ENCODE peak calls at places on chromosome 19, in five cellular contexts. W is brain microvascular endothelial cell, R is HepG2, X is astrocyte of the spinal cord, E is neural progenitor cell. Y is an unnamed sample.

GRCh38 chr19:13042443-13043130 is 47.3 kb downstream of the NFIX start:
- DNase-seq in W (no peak), R (no peak), X (no peak), E (no peak), Y (no peak)

GRCh38 chr19:919157-920050 is 2.3 kb downstream of the KISS1R start:
- DNase-seq in W (no peak), R (no peak), X (no peak), E (peak; percentile 57), Y (no peak)

GRCh38 chr19:35037716-35038622 is 3.6 kb upstream of the HPN start:
- DNase-seq in W (no peak), R (no peak), X (no peak), E (no peak), Y (no peak)

GRCh38 chr19:17779281-17779930 is 15.5 kb upstream of the B3GNT3 start:
- DNase-seq in W (no peak), R (no peak), X (no peak), E (peak; percentile 81), Y (no peak)

GRCh38 chr19:20077791-20078463 is at the start of gene ZNF90:
- DNase-seq in W (peak; percentile 95), R (peak; percentile 88), X (peak; percentile 96), E (peak; percentile 98), Y (peak; percentile 80)

GRCh38 chr19:47350599-47350998 is 1.5 kb downstream of the DHX34 start:
- DNase-seq in W (no peak), R (no peak), X (no peak), E (no peak), Y (no peak)

GRCh38 chr19:7857727-7858701 is 16.2 kb downstream of the PRR36 start:
- DNase-seq in W (no peak), R (no peak), X (no peak), E (peak; percentile 90), Y (peak; percentile 69)

GRCh38 chr19:3142292-3142670 is 6.4 kb downstream of the GNA15 start:
- DNase-seq in W (peak; percentile 75), R (no peak), X (peak; percentile 73), E (no peak), Y (no peak)

GRCh38 chr19:38183227-38183914 is 40.7 kb downstream of the DPF1 start:
- DNase-seq in W (peak; percentile 22), R (no peak), X (no peak), E (peak; percentile 86), Y (no peak)

GRCh38 chr19:15101479-15102082 is 5.6 kb upstream of the SYDE1 start:
- DNase-seq in W (peak; percentile 53), R (peak; percentile 52), X (peak; percentile 39), E (peak; percentile 45), Y (peak; percentile 54)

GRCh38 chr19:19113040-19113541 is 25.2 kb downstream of the TMEM161A start:
- DNase-seq in W (peak; percentile 56), R (peak; percentile 75), X (peak; percentile 31), E (peak; percentile 64), Y (no peak)

GRCh38 chr19:2561895-2562294 is 86.0 kb downstream of the GADD45B start:
- DNase-seq in W (no peak), R (no peak), X (no peak), E (no peak), Y (peak; percentile 89)

GRCh38 chr19:47122359-47123335 is 8.0 kb upstream of the SAE1 start:
- DNase-seq in W (peak; percentile 65), R (peak; percentile 58), X (peak; percentile 71), E (no peak), Y (no peak)

GRCh38 chr19:55173717-55174409 is 6.2 kb downstream of the SYT5 start:
- DNase-seq in W (peak; percentile 62), R (peak; percentile 39), X (peak; percentile 57), E (peak; percentile 89), Y (no peak)

GRCh38 chr19:30001794-30002193 is 59.8 kb downstream of the URI1 start:
- DNase-seq in W (peak; percentile 4), R (peak; percentile 3), X (peak; percentile 26), E (no peak), Y (no peak)

GRCh38 chr19:54352546-54352945 is 12.2 kb downstream of the LAIR1 start:
- DNase-seq in W (no peak), R (no peak), X (no peak), E (no peak), Y (no peak)

GRCh38 chr19:15181394-15181793 is 19.4 kb downstream of the NOTCH3 start:
- DNase-seq in W (no peak), R (no peak), X (no peak), E (no peak), Y (no peak)

GRCh38 chr19:47719047-47719885 is 6.0 kb downstream of the EHD2 start:
- DNase-seq in W (peak; percentile 85), R (peak; percentile 44), X (peak; percentile 96), E (no peak), Y (no peak)

GRCh38 chr19:10752237-10752912 is 34.5 kb downstream of the DNM2 start:
- DNase-seq in W (no peak), R (no peak), X (no peak), E (no peak), Y (no peak)

GRCh38 chr19:407501-408440 is 1.2 kb downstream of the C2CD4C start:
- DNase-seq in W (no peak), R (no peak), X (no peak), E (no peak), Y (no peak)

GRCh38 chr19:14440049-14440448 is 6.9 kb downstream of the PKN1 start:
- DNase-seq in W (no peak), R (no peak), X (no peak), E (no peak), Y (peak; percentile 90)

GRCh38 chr19:18500376-18500775 is 21.5 kb downstream of the ELL start:
- DNase-seq in W (no peak), R (no peak), X (no peak), E (no peak), Y (no peak)

GRCh38 chr19:55117063-55117635 is 288 bp downstream of the PPP1R12C start:
- DNase-seq in W (no peak), R (no peak), X (no peak), E (no peak), Y (no peak)

GRCh38 chr19:3366104-3366760 is at the start of gene NFIC:
- DNase-seq in W (peak; percentile 69), R (no peak), X (peak; percentile 81), E (peak; percentile 54), Y (peak; percentile 84)

GRCh38 chr19:43841990-43842389 is 14.9 kb downstream of the ZNF283 start:
- DNase-seq in W (no peak), R (no peak), X (no peak), E (no peak), Y (no peak)

GRCh38 chr19:44010468-44010867 is 7.7 kb downstream of the ZNF230 start:
- DNase-seq in W (no peak), R (no peak), X (no peak), E (no peak), Y (no peak)

GRCh38 chr19:16106121-16106520 is 5.6 kb upstream of the RAB8A start:
- DNase-seq in W (no peak), R (no peak), X (no peak), E (no peak), Y (no peak)

GRCh38 chr19:16070366-16070990 is 5.8 kb upstream of the TPM4 start:
- DNase-seq in W (no peak), R (peak; percentile 84), X (no peak), E (no peak), Y (peak; percentile 83)

GRCh38 chr19:17889609-17890214 is 18.0 kb downstream of the SLC5A5 start:
- DNase-seq in W (peak; percentile 53), R (peak; percentile 32), X (peak; percentile 59), E (peak; percentile 87), Y (peak; percentile 49)

GRCh38 chr19:2012941-2013682 is 2.4 kb downstream of the BTBD2 start:
- DNase-seq in W (no peak), R (no peak), X (no peak), E (no peak), Y (peak; percentile 30)

GRCh38 chr19:5172859-5173577 is 167.6 kb downstream of the PTPRS start:
- DNase-seq in W (peak; percentile 99), R (no peak), X (peak; percentile 97), E (no peak), Y (no peak)

GRCh38 chr19:5751709-5752108 is 31.3 kb downstream of the CATSPERD start:
- DNase-seq in W (no peak), R (peak; percentile 21), X (no peak), E (no peak), Y (no peak)

GRCh38 chr19:40378509-40378908 is 11.5 kb downstream of the HIPK4 start:
- DNase-seq in W (no peak), R (no peak), X (no peak), E (no peak), Y (no peak)
- TF ChIP-seq CTCF in W (no peak), R (no peak), X (no peak), E (no peak), Y (no peak)

DNA sequence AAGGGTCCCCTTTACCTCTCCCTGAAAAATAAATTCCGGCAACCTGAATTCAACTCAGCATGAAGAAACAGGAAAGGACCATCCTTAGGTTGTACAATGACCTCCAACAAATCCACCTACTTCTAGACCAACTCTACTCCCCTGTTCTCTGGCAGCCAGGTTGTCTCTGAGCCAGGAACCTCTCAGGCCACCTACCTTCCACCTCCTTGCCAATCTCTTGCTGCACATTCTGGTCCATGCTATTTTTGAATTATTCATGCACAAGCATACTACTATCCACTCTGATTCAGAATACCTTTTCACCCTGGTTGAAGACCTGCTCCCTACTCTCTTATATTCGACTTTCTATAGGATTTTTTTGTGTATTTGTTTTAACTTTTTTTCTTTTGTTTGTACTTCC is 415.0 kb upstream of the ZNF507 start:
- DNase-seq in W (no peak), R (no peak), X (no peak), E (no peak), Y (no peak)
- TF ChIP-seq CTCF in W (no peak), R (no peak), X (no peak), E (no peak), Y (no peak)

DNA sequence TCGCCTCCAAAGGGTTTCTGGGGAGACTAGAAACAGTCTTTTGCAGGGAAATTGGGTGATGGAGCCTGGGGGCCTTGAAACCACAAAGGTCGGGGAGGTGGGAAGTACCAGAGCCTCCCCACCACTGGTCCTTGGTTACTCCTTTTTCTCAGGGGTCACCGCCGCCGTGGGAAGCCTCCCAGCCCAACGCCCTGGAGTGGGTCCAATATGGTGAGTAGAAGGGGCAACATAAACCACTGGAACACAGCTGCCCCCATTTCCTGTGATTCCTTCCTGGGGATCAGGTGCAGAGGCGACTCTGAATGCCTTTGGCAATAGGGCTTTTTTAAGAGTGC is 5.8 kb downstream of the PGLYRP1 start:
- DNase-seq in W (no peak), R (no peak), X (no peak), E (no peak), Y (no peak)
- TF ChIP-seq CTCF in W (no peak), R (no peak), X (no peak), E (no peak), Y (no peak)

DNA sequence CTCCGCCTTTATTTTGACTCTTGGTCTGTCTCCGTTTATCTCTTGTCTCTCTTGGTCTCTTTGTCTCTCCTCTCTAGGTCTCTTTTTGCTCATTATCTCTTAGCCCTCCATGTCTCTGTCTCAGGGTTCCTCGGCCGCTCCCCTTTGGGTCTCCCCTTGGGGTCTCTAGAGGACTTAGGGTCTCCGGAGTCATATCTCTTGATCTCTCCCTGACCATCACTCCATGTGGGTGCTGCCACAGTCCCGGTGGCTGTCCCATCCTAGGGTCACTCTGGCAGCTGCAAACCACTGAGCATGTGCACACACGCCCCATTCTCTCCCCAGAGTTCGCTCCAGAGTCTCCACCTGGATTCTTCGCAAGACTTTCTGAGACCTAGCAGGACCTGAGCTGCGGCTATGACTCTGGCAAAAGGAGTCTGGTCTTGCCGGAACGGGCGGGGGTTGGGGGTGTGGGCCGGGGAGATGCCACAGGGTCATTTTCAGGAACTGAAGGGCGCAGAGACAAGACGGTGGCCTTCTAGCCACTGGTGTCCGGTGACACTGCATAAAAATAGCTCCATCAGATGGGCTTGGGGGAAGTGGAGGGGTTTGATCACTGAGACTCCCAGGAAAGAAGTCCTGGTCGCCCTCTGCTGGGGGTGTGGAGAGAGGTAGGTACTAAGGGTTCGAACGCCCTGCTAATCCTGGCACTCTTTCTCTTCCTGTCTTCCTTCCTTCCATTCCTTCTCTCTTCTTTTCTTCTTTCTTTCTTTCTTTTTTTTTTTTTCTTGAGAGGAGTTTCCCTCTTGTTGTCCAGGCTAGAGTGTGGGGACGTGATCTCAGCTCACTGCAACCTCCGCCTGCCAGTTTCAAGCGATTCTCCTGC is 1.2 kb upstream of the KCNA7 start:
- DNase-seq in W (no peak), R (peak; percentile 32), X (no peak), E (peak; percentile 60), Y (no peak)
- TF ChIP-seq CTCF in W (peak; percentile 65), R (peak; percentile 47), X (peak; percentile 30), E (peak; percentile 42), Y (no peak)

Y was measured in GM13976.